ENCODE peak calls at places on chromosomes 5 and 9, in five cellular contexts. One of them, this sample, is unnamed.

GRCh38 chr9:76302947-76303550 is 91.2 kb downstream of the RFK start:
- DNase-seq in spleen: no peak
- DNase-seq in breast epithelium: no peak
- DNase-seq in sigmoid colon: no peak
- DNase-seq in GM23338: peak; percentile 82
- DNase-seq in this sample: no peak

GRCh38 chr5:145776886-145777285 is 58.3 kb downstream of the PRELID2 start:
- DNase-seq in breast epithelium: no peak
- DNase-seq in sigmoid colon: no peak
- DNase-seq in spleen: no peak
- DNase-seq in GM23338: no peak
- DNase-seq in this sample: no peak

GRCh38 chr5:119274024-119274766 is 81.6 kb upstream of the TNFAIP8 start:
- DNase-seq in spleen: no peak
- DNase-seq in GM23338: no peak
- DNase-seq in sigmoid colon: no peak
- DNase-seq in breast epithelium: peak; percentile 41
- DNase-seq in this sample: no peak

GRCh38 chr9:5562806-5563416 is 52.6 kb downstream of the PDCD1LG2 start:
- DNase-seq in spleen: no peak
- DNase-seq in sigmoid colon: no peak
- DNase-seq in GM23338: no peak
- DNase-seq in breast epithelium: no peak
- DNase-seq in this sample: no peak

GRCh38 chr5:40676643-40677333 is 2.9 kb upstream of the PTGER4 start:
- DNase-seq in sigmoid colon: peak; percentile 79
- DNase-seq in GM23338: peak; percentile 29
- DNase-seq in breast epithelium: no peak
- DNase-seq in spleen: no peak
- DNase-seq in this sample: no peak

GRCh38 chr9:16120727-16121126 is 567.9 kb downstream of the CCDC171 start:
- DNase-seq in breast epithelium: no peak
- DNase-seq in sigmoid colon: no peak
- DNase-seq in spleen: no peak
- DNase-seq in GM23338: no peak
- DNase-seq in this sample: no peak

GRCh38 chr5:113140837-113141661 is 164.5 kb downstream of the DCP2 start:
- DNase-seq in breast epithelium: no peak
- DNase-seq in sigmoid colon: peak; percentile 79
- DNase-seq in GM23338: no peak
- DNase-seq in spleen: no peak
- DNase-seq in this sample: no peak

GRCh38 chr5:75361310-75361709 is 24.3 kb downstream of the HMGCR start:
- DNase-seq in spleen: no peak
- DNase-seq in GM23338: no peak
- DNase-seq in breast epithelium: no peak
- DNase-seq in sigmoid colon: no peak
- DNase-seq in this sample: no peak

GRCh38 chr5:25995209-25995608 is 1043.2 kb downstream of the CDH9 start:
- DNase-seq in GM23338: no peak
- DNase-seq in breast epithelium: no peak
- DNase-seq in sigmoid colon: no peak
- DNase-seq in spleen: no peak
- DNase-seq in this sample: no peak

GRCh38 chr5:128687930-128688329 is 149.9 kb upstream of the FBN2 start:
- DNase-seq in breast epithelium: no peak
- DNase-seq in GM23338: no peak
- DNase-seq in sigmoid colon: no peak
- DNase-seq in spleen: no peak
- DNase-seq in this sample: no peak

GRCh38 chr9:69198526-69199250 is 24.6 kb downstream of the TJP2 start:
- DNase-seq in spleen: no peak
- DNase-seq in sigmoid colon: no peak
- DNase-seq in GM23338: no peak
- DNase-seq in breast epithelium: no peak
- DNase-seq in this sample: no peak

GRCh38 chr9:92960561-92961290 is 13.4 kb downstream of the FGD3 start:
- DNase-seq in GM23338: no peak
- DNase-seq in breast epithelium: no peak
- DNase-seq in sigmoid colon: no peak
- DNase-seq in spleen: no peak
- DNase-seq in this sample: no peak

GRCh38 chr5:153629027-153629426 is 138.6 kb downstream of the GRIA1 start:
- DNase-seq in GM23338: peak; percentile 73
- DNase-seq in sigmoid colon: no peak
- DNase-seq in breast epithelium: no peak
- DNase-seq in spleen: no peak
- DNase-seq in this sample: no peak

GRCh38 chr5:153632748-153633290 is 142.3 kb downstream of the GRIA1 start:
- DNase-seq in spleen: no peak
- DNase-seq in breast epithelium: no peak
- DNase-seq in GM23338: peak; percentile 6
- DNase-seq in sigmoid colon: no peak
- DNase-seq in this sample: no peak

GRCh38 chr5:153626836-153627235 is 136.4 kb downstream of the GRIA1 start:
- DNase-seq in GM23338: no peak
- DNase-seq in spleen: no peak
- DNase-seq in sigmoid colon: no peak
- DNase-seq in breast epithelium: no peak
- DNase-seq in this sample: no peak

GRCh38 chr5:153630546-153630945 is 140.1 kb downstream of the GRIA1 start:
- DNase-seq in spleen: no peak
- DNase-seq in GM23338: no peak
- DNase-seq in breast epithelium: no peak
- DNase-seq in sigmoid colon: no peak
- DNase-seq in this sample: no peak

GRCh38 chr5:153629496-153629895 is 139.0 kb downstream of the GRIA1 start:
- DNase-seq in sigmoid colon: no peak
- DNase-seq in spleen: no peak
- DNase-seq in breast epithelium: no peak
- DNase-seq in GM23338: no peak
- DNase-seq in this sample: no peak
- TF ChIP-seq POLR2AphosphoS5 in sigmoid colon: no peak
- TF ChIP-seq POLR2AphosphoS5 in spleen: no peak
- TF ChIP-seq POLR2AphosphoS5 in breast epithelium: no peak
- TF ChIP-seq POLR2AphosphoS5 in GM23338: no peak
- TF ChIP-seq POLR2AphosphoS5 in this sample: no peak

GRCh38 chr9:33130501-33130900 is 36.6 kb downstream of the B4GALT1 start:
- DNase-seq in spleen: peak; percentile 57
- DNase-seq in breast epithelium: no peak
- DNase-seq in GM23338: no peak
- DNase-seq in sigmoid colon: peak; percentile 52
- DNase-seq in this sample: no peak

GRCh38 chr9:33129251-33129885 is 37.8 kb downstream of the B4GALT1 start:
- DNase-seq in sigmoid colon: peak; percentile 49
- DNase-seq in spleen: peak; percentile 67
- DNase-seq in breast epithelium: no peak
- DNase-seq in GM23338: no peak
- DNase-seq in this sample: no peak

GRCh38 chr9:33127881-33128280 is 39.3 kb downstream of the B4GALT1 start:
- DNase-seq in breast epithelium: no peak
- DNase-seq in GM23338: no peak
- DNase-seq in spleen: peak; percentile 50
- DNase-seq in sigmoid colon: peak; percentile 45
- DNase-seq in this sample: no peak

GRCh38 chr9:33129886-33130284 is 37.3 kb downstream of the B4GALT1 start:
- DNase-seq in spleen: peak; percentile 51
- DNase-seq in sigmoid colon: peak; percentile 44
- DNase-seq in breast epithelium: no peak
- DNase-seq in GM23338: no peak
- DNase-seq in this sample: no peak

GRCh38 chr9:33128570-33128969 is 38.6 kb downstream of the B4GALT1 start:
- DNase-seq in breast epithelium: no peak
- DNase-seq in GM23338: no peak
- DNase-seq in spleen: peak; percentile 62
- DNase-seq in sigmoid colon: peak; percentile 54
- DNase-seq in this sample: no peak
- H3K4me1 ChIP-seq in breast epithelium: no peaks in the 10 kb centered on the region
- H3K4me1 ChIP-seq in GM23338: no peaks in the 10 kb centered on the region
- H3K4me1 ChIP-seq in spleen: peaks cover 64% of the 10 kb centered on the region
- H3K4me1 ChIP-seq in sigmoid colon: peaks cover 10% of the 10 kb centered on the region
- H3K4me1 ChIP-seq in this sample: peaks cover 48% of the 10 kb centered on the region

GRCh38 chr5:177329883-177330282 is 18.2 kb upstream of the MXD3 start:
- DNase-seq in GM23338: no peak
- DNase-seq in spleen: peak; percentile 42
- DNase-seq in breast epithelium: no peak
- DNase-seq in sigmoid colon: no peak
- DNase-seq in this sample: no peak
- TF ChIP-seq POLR2AphosphoS5 in GM23338: no peak
- TF ChIP-seq POLR2AphosphoS5 in spleen: no peak
- TF ChIP-seq POLR2AphosphoS5 in breast epithelium: no peak
- TF ChIP-seq POLR2AphosphoS5 in sigmoid colon: no peak
- TF ChIP-seq POLR2AphosphoS5 in this sample: no peak

DNA sequence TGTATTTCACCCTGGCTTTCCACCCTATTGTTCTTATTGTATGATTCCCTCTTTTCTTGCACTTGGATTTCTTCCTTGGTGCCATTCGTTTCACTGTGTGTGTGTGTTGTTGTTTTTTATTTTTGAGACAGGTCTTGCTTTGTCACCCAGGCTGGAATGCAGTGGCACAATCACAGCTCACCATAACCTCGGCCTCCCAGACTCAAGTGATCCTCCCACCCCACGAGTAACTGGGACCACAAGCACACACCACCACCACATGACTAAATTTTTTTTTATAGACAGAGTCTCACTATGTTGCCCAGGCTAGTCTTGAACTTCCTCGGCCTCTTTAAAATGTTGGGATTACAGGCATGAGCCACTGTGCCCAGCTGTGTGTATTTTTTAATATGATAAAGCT is 72.0 kb downstream of the MLLT3 start:
- DNase-seq in sigmoid colon: no peak
- DNase-seq in breast epithelium: no peak
- DNase-seq in GM23338: no peak
- DNase-seq in spleen: no peak
- DNase-seq in this sample: no peak
- H3K4me1 ChIP-seq in sigmoid colon: peaks cover 40% of the 10 kb centered on the region
- H3K4me1 ChIP-seq in breast epithelium: no peaks in the 10 kb centered on the region
- H3K4me1 ChIP-seq in GM23338: peaks cover 20% of the 10 kb centered on the region
- H3K4me1 ChIP-seq in spleen: peaks cover 19% of the 10 kb centered on the region
- H3K4me1 ChIP-seq in this sample: peaks cover 9% of the 10 kb centered on the region

DNA sequence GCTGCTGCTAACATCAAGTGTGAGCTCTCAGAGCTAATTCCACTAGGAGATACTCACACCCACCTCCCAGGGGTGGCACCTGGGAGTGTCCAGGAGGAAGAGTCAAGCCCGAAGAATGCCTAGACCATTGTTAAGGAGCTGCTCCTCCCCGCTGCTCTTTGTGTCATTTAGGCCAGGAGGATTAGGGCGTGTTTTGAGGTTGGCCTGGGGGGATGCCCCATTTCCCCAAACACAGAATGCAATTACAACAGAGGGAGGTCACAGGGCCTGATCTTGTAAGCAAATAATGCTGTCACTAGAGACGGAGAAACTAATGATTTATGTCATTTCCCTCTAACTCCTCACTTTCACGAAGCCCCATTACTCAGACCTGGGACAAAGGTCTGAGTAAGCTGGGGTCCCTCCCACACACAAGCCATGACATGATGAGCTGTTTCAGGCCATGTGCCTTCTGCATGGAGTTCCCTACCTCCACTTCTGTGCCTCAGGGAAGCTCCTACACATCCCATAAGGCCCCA is 312.5 kb downstream of the ACTL7B start:
- DNase-seq in GM23338: peak; percentile 17
- DNase-seq in sigmoid colon: no peak
- DNase-seq in breast epithelium: no peak
- DNase-seq in spleen: no peak
- DNase-seq in this sample: no peak
- TF ChIP-seq POLR2AphosphoS5 in GM23338: no peak
- TF ChIP-seq POLR2AphosphoS5 in sigmoid colon: no peak
- TF ChIP-seq POLR2AphosphoS5 in breast epithelium: no peak
- TF ChIP-seq POLR2AphosphoS5 in spleen: no peak
- TF ChIP-seq POLR2AphosphoS5 in this sample: no peak